ENCODE peak calls at places on chromosomes 2 and 18, in four cellular contexts. V, B, R and P are unnamed samples.

GRCh38 chr2:201793631-201794030 is 12.7 kb upstream of the CDK15 start:
- DNase-seq in V (no peak), R (no peak), B (no peak), P (no peak)

GRCh38 chr2:29120846-29121245 is 5.6 kb downstream of the CLIP4 start:
- DNase-seq in R (no peak), B (no peak), V (no peak), P (no peak)

GRCh38 chr2:128313076-128313836 is 5.4 kb downstream of the HS6ST1 start:
- DNase-seq in B (no peak), R (peak; percentile 53), V (peak; percentile 63), P (no peak)

GRCh38 chr18:64119916-64120315 is 29.0 kb downstream of the LINC00305 start:
- DNase-seq in B (no peak), V (no peak), R (no peak), P (no peak)

GRCh38 chr2:200051621-200051945 is 96.2 kb downstream of the MAIP1 start:
- DNase-seq in R (no peak), V (no peak), B (no peak), P (no peak)

GRCh38 chr2:228774548-228774947 is 496.5 kb downstream of the PID1 start:
- DNase-seq in V (no peak), B (no peak), R (no peak), P (no peak)

GRCh38 chr2:168155680-168156079 is 91.7 kb downstream of the STK39 start:
- DNase-seq in V (peak; percentile 42), B (no peak), R (no peak), P (no peak)

GRCh38 chr2:7825591-7826312 is 856.1 kb upstream of the ID2 start:
- DNase-seq in R (no peak), V (peak; percentile 68), B (no peak), P (no peak)

GRCh38 chr2:74264281-74264680 is 65.9 kb downstream of the MTHFD2 start:
- DNase-seq in B (no peak), R (no peak), V (no peak), P (no peak)

GRCh38 chr2:11923935-11924334 is 177.5 kb downstream of the LPIN1 start:
- DNase-seq in B (no peak), V (no peak), R (no peak), P (no peak)

GRCh38 chr2:25618676-25619075 is 54.7 kb downstream of the DTNB start:
- DNase-seq in B (no peak), R (no peak), V (peak; percentile 78), P (no peak)

GRCh38 chr2:16817305-16818202 is 151.9 kb upstream of the CYRIA start:
- DNase-seq in V (no peak), B (no peak), R (no peak), P (no peak)

GRCh38 chr2:118980022-118980421 is 38.0 kb downstream of the MARCO start:
- DNase-seq in R (no peak), V (no peak), B (no peak), P (no peak)

GRCh38 chr2:241898681-241899270 is 29.2 kb downstream of the RTP5 start:
- DNase-seq in R (no peak), B (no peak), V (no peak), P (peak; percentile 24)

GRCh38 chr2:173760553-173760952 is 204.6 kb downstream of the SP3 start:
- DNase-seq in B (no peak), R (no peak), V (peak; percentile 41), P (no peak)

GRCh38 chr2:50995610-50996009 is 36.3 kb downstream of the NRXN1 start:
- DNase-seq in V (peak; percentile 80), R (no peak), B (no peak), P (no peak)

GRCh38 chr2:240278661-240279060 is 138.2 kb upstream of the OTOS start:
- DNase-seq in B (no peak), V (peak; percentile 69), R (no peak), P (no peak)

GRCh38 chr2:29920130-29920577 is 1.2 kb downstream of the ALK start:
- DNase-seq in R (no peak), V (no peak), B (no peak), P (no peak)

GRCh38 chr18:44699571-44700261 is 19.0 kb downstream of the SETBP1 start:
- DNase-seq in R (no peak), B (no peak), V (no peak), P (no peak)

GRCh38 chr2:43437363-43437762 is 158.5 kb downstream of the THADA start:
- DNase-seq in B (no peak), V (no peak), R (no peak), P (no peak)

GRCh38 chr2:151922845-151923666 is 94.8 kb upstream of the ARL5A start:
- DNase-seq in R (peak; percentile 81), V (no peak), B (peak; percentile 52), P (peak; percentile 85)

GRCh38 chr2:205556841-205557539 is 125.3 kb upstream of the NRP2 start:
- DNase-seq in R (no peak), B (no peak), V (no peak), P (no peak)

GRCh38 chr2:19408592-19408991 is 50.2 kb upstream of the OSR1 start:
- DNase-seq in B (no peak), V (peak; percentile 1), R (no peak), P (no peak)

GRCh38 chr2:219171231-219171651 is 1.4 kb upstream of the SLC23A3 start:
- DNase-seq in R (peak; percentile 83), B (peak; percentile 59), V (peak; percentile 86), P (no peak)

GRCh38 chr2:44166096-44166495 is 2.6 kb upstream of the PPM1B start:
- DNase-seq in V (no peak), B (no peak), R (no peak), P (no peak)

GRCh38 chr18:13626544-13626908 is 99.8 kb downstream of the FAM210A start:
- DNase-seq in R (no peak), V (no peak), B (no peak), P (no peak)

GRCh38 chr18:32093106-32093511 is 1.4 kb downstream of the RNF138 start:
- DNase-seq in R (peak; percentile 65), V (peak; percentile 58), B (no peak), P (peak; percentile 61)

GRCh38 chr2:135744761-135745314 is 3.2 kb downstream of the UBXN4 start:
- DNase-seq in B (no peak), R (no peak), V (peak; percentile 17), P (no peak)
- TF ChIP-seq CTCF in B (no peak), R (no peak), V (no peak), P (peak; percentile 21)

GRCh38 chr18:9809686-9810085 is 76.1 kb upstream of the TXNDC2 start:
- DNase-seq in B (no peak), V (no peak), R (no peak), P (no peak)

GRCh38 chr18:9804517-9805104 is 81.2 kb upstream of the TXNDC2 start:
- DNase-seq in R (no peak), V (no peak), B (no peak), P (no peak)

GRCh38 chr18:9808530-9809241 is 77.1 kb upstream of the TXNDC2 start:
- DNase-seq in V (no peak), B (no peak), R (no peak), P (no peak)

GRCh38 chr18:9808190-9808529 is 77.6 kb upstream of the TXNDC2 start:
- DNase-seq in V (no peak), B (no peak), R (no peak), P (no peak)

GRCh38 chr18:9806905-9807304 is 78.9 kb upstream of the TXNDC2 start:
- DNase-seq in B (no peak), R (no peak), V (no peak), P (no peak)
- TF ChIP-seq CTCF in B (no peak), R (no peak), V (no peak), P (no peak)

GRCh38 chr2:70995227-70995729 is 605 bp upstream of the TEX261 start:
- DNase-seq in V (peak; percentile 17), R (peak; percentile 57), B (no peak), P (no peak)
- TF ChIP-seq CTCF in V (peak; percentile 27), R (peak; percentile 20), B (no peak), P (no peak)

GRCh38 chr2:237599465-237600110 is 9.1 kb upstream of the RAB17 start:
- DNase-seq in V (no peak), B (no peak), R (no peak), P (no peak)

GRCh38 chr2:237602409-237602808 is 11.9 kb upstream of the RAB17 start:
- DNase-seq in R (no peak), B (no peak), V (no peak), P (no peak)

GRCh38 chr2:237603049-237603717 is 12.6 kb upstream of the RAB17 start:
- DNase-seq in R (no peak), V (no peak), B (no peak), P (no peak)

GRCh38 chr2:237600205-237600846 is 9.8 kb upstream of the RAB17 start:
- DNase-seq in B (no peak), V (peak; percentile 71), R (peak; percentile 86), P (no peak)

GRCh38 chr2:237601453-237602116 is 11.1 kb upstream of the RAB17 start:
- DNase-seq in B (no peak), R (no peak), V (no peak), P (no peak)
- TF ChIP-seq CTCF in B (no peak), R (no peak), V (no peak), P (no peak)